ENCODE peak calls at places on chromosomes 2 and 18, in ten cellular contexts. One of them, this sample, is unnamed.

GRCh38 chr2:58047373-58047674 is 718 bp downstream of the VRK2 start:
- DNase-seq in colonic mucosa: no peak
- DNase-seq in HepG2: no peak
- DNase-seq in heart left ventricle: no peak
- DNase-seq in left lung: no peak
- DNase-seq in mesendoderm: no peak
- DNase-seq in A549: no peak
- DNase-seq in upper lobe of right lung: no peak
- DNase-seq in hepatocyte: no peak
- DNase-seq in ascending aorta: no peak
- DNase-seq in this sample: no peak

GRCh38 chr2:215137741-215138340 is 585 bp downstream of the ABCA12 start:
- DNase-seq in hepatocyte: no peak
- DNase-seq in A549: no peak
- DNase-seq in HepG2: no peak
- DNase-seq in ascending aorta: no peak
- DNase-seq in left lung: no peak
- DNase-seq in mesendoderm: no peak
- DNase-seq in upper lobe of right lung: no peak
- DNase-seq in heart left ventricle: no peak
- DNase-seq in colonic mucosa: no peak
- DNase-seq in this sample: no peak

GRCh38 chr2:222431859-222432258 is 7.5 kb downstream of the SGPP2 start:
- DNase-seq in HepG2: no peak
- DNase-seq in left lung: no peak
- DNase-seq in upper lobe of right lung: no peak
- DNase-seq in heart left ventricle: no peak
- DNase-seq in colonic mucosa: peak
- DNase-seq in A549: no peak
- DNase-seq in hepatocyte: no peak
- DNase-seq in mesendoderm: no peak
- DNase-seq in ascending aorta: no peak
- DNase-seq in this sample: no peak

GRCh38 chr2:72713857-72714256 is 112.0 kb downstream of the EXOC6B start:
- DNase-seq in left lung: no peak
- DNase-seq in ascending aorta: no peak
- DNase-seq in A549: peak
- DNase-seq in mesendoderm: peak
- DNase-seq in upper lobe of right lung: no peak
- DNase-seq in hepatocyte: no peak
- DNase-seq in colonic mucosa: no peak
- DNase-seq in heart left ventricle: no peak
- DNase-seq in HepG2: peak
- DNase-seq in this sample: no peak

GRCh38 chr2:56739421-56739820 is 555.6 kb downstream of the CCDC85A start:
- DNase-seq in HepG2: no peak
- DNase-seq in A549: no peak
- DNase-seq in left lung: no peak
- DNase-seq in heart left ventricle: no peak
- DNase-seq in hepatocyte: no peak
- DNase-seq in upper lobe of right lung: no peak
- DNase-seq in ascending aorta: no peak
- DNase-seq in colonic mucosa: no peak
- DNase-seq in mesendoderm: no peak
- DNase-seq in this sample: no peak

GRCh38 chr2:46989491-46990230 is 74.1 kb upstream of the MCFD2 start:
- DNase-seq in colonic mucosa: no peak
- DNase-seq in left lung: peak
- DNase-seq in HepG2: no peak
- DNase-seq in heart left ventricle: no peak
- DNase-seq in hepatocyte: no peak
- DNase-seq in mesendoderm: no peak
- DNase-seq in A549: no peak
- DNase-seq in ascending aorta: no peak
- DNase-seq in upper lobe of right lung: no peak
- DNase-seq in this sample: no peak

GRCh38 chr2:166127217-166128155 is at the start of gene SCN1A:
- DNase-seq in A549: peak
- DNase-seq in mesendoderm: peak
- DNase-seq in ascending aorta: no peak
- DNase-seq in colonic mucosa: no peak
- DNase-seq in HepG2: peak
- DNase-seq in heart left ventricle: no peak
- DNase-seq in upper lobe of right lung: no peak
- DNase-seq in hepatocyte: peak
- DNase-seq in left lung: no peak
- DNase-seq in this sample: no peak

GRCh38 chr2:40243581-40243980 is 208.3 kb downstream of the SLC8A1 start:
- DNase-seq in colonic mucosa: no peak
- DNase-seq in hepatocyte: no peak
- DNase-seq in ascending aorta: no peak
- DNase-seq in A549: no peak
- DNase-seq in left lung: no peak
- DNase-seq in mesendoderm: no peak
- DNase-seq in heart left ventricle: no peak
- DNase-seq in HepG2: no peak
- DNase-seq in upper lobe of right lung: no peak
- DNase-seq in this sample: no peak

GRCh38 chr18:50187659-50188058 is 7.3 kb downstream of the MYO5B start:
- DNase-seq in ascending aorta: no peak
- DNase-seq in mesendoderm: no peak
- DNase-seq in upper lobe of right lung: no peak
- DNase-seq in colonic mucosa: no peak
- DNase-seq in HepG2: no peak
- DNase-seq in hepatocyte: no peak
- DNase-seq in A549: no peak
- DNase-seq in heart left ventricle: no peak
- DNase-seq in left lung: no peak
- DNase-seq in this sample: no peak

DNA sequence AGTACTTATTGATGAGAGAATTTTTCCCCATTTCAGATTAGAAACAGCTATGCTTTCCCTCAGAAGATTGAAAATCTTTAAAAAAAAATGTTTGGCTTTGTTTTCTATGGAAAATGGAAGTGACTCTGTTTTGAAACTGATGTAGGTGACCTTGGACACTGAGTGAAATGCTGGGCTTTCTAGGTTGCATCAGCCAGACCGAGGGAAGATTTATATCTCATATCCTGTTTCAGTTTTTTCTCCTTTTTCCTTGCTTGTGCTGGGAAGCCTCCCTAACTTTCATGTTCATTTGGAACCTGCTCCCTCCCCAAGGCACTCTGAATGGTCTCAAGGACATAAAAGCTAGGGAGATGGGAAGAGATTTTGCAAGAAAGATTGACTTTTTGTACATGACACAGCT is 249.9 kb downstream of the TPGS2 start:
- DNase-seq in hepatocyte: no peak
- DNase-seq in heart left ventricle: no peak
- DNase-seq in A549: no peak
- DNase-seq in HepG2: no peak
- DNase-seq in ascending aorta: no peak
- DNase-seq in colonic mucosa: no peak
- DNase-seq in upper lobe of right lung: no peak
- DNase-seq in mesendoderm: no peak
- DNase-seq in left lung: no peak
- DNase-seq in this sample: no peak
- H3K27ac ChIP-seq in hepatocyte: no peak
- H3K27ac ChIP-seq in heart left ventricle: no peak
- H3K27ac ChIP-seq in A549: no peak
- H3K27ac ChIP-seq in HepG2: no peak
- H3K27ac ChIP-seq in ascending aorta: peak
- H3K27ac ChIP-seq in colonic mucosa: no peak
- H3K27ac ChIP-seq in upper lobe of right lung: no peak
- H3K27ac ChIP-seq in mesendoderm: no peak
- H3K27ac ChIP-seq in left lung: no peak
- H3K27ac ChIP-seq in this sample: no peak

GRCh38 chr2:44531289-44531688 is 169.5 kb downstream of the CAMKMT start:
- DNase-seq in upper lobe of right lung: no peak
- DNase-seq in HepG2: no peak
- DNase-seq in heart left ventricle: no peak
- DNase-seq in left lung: no peak
- DNase-seq in mesendoderm: no peak
- DNase-seq in colonic mucosa: no peak
- DNase-seq in hepatocyte: no peak
- DNase-seq in A549: no peak
- DNase-seq in ascending aorta: no peak
- DNase-seq in this sample: no peak

GRCh38 chr2:44532031-44532430 is 170.3 kb downstream of the CAMKMT start:
- DNase-seq in mesendoderm: no peak
- DNase-seq in heart left ventricle: no peak
- DNase-seq in colonic mucosa: no peak
- DNase-seq in A549: no peak
- DNase-seq in ascending aorta: no peak
- DNase-seq in HepG2: no peak
- DNase-seq in left lung: no peak
- DNase-seq in hepatocyte: no peak
- DNase-seq in upper lobe of right lung: no peak
- DNase-seq in this sample: no peak

GRCh38 chr2:44526352-44526751 is 164.6 kb downstream of the CAMKMT start:
- DNase-seq in heart left ventricle: no peak
- DNase-seq in ascending aorta: no peak
- DNase-seq in hepatocyte: no peak
- DNase-seq in left lung: no peak
- DNase-seq in colonic mucosa: no peak
- DNase-seq in mesendoderm: no peak
- DNase-seq in A549: no peak
- DNase-seq in upper lobe of right lung: no peak
- DNase-seq in HepG2: no peak
- DNase-seq in this sample: no peak

GRCh38 chr2:44529448-44529847 is 167.7 kb downstream of the CAMKMT start:
- DNase-seq in hepatocyte: no peak
- DNase-seq in upper lobe of right lung: no peak
- DNase-seq in left lung: no peak
- DNase-seq in ascending aorta: no peak
- DNase-seq in heart left ventricle: no peak
- DNase-seq in mesendoderm: no peak
- DNase-seq in A549: no peak
- DNase-seq in colonic mucosa: no peak
- DNase-seq in HepG2: no peak
- DNase-seq in this sample: no peak

GRCh38 chr2:44528595-44528994 is 166.8 kb downstream of the CAMKMT start:
- DNase-seq in left lung: no peak
- DNase-seq in hepatocyte: no peak
- DNase-seq in ascending aorta: no peak
- DNase-seq in upper lobe of right lung: no peak
- DNase-seq in colonic mucosa: no peak
- DNase-seq in mesendoderm: no peak
- DNase-seq in A549: no peak
- DNase-seq in HepG2: no peak
- DNase-seq in heart left ventricle: no peak
- DNase-seq in this sample: no peak
- H3K27ac ChIP-seq in left lung: no peak
- H3K27ac ChIP-seq in hepatocyte: no peak
- H3K27ac ChIP-seq in ascending aorta: no peak
- H3K27ac ChIP-seq in upper lobe of right lung: no peak
- H3K27ac ChIP-seq in colonic mucosa: no peak
- H3K27ac ChIP-seq in mesendoderm: no peak
- H3K27ac ChIP-seq in A549: no peak
- H3K27ac ChIP-seq in HepG2: no peak
- H3K27ac ChIP-seq in heart left ventricle: no peak
- H3K27ac ChIP-seq in this sample: no peak

DNA sequence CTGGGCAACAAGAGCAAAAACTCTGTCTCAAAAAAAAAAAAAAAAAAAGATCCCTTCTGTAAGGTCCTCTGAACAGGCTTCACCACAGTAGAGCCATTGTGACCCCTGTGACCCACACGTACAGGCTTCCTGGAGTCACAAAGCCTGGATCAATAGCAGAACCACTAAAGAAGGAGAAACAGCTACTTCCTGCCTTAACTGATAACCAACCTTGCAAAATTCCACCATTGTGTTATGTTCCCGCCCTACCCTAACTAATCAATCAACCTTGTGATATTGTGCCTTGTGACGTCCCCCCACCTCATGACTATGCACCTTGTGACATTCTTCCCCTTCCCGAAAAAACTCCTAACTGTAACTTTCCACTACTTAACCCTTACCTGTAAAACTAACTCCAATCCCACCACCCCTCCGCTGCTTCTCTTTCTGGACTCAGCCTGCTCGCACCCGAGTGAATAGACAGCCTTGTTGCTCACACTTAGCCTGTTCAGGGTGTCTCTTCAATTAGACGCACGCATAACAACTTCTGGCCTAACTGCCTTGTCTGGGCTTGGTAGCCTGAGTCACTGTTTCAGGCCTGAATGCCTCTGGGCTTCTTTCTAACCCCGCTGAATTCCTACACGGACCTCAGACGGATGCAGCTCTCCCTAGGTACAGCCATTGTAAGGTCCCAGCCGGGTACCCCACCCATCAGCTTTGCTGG is 13.9 kb downstream of the SCYGR8 start:
- DNase-seq in heart left ventricle: no peak
- DNase-seq in A549: no peak
- DNase-seq in hepatocyte: no peak
- DNase-seq in mesendoderm: peak
- DNase-seq in upper lobe of right lung: no peak
- DNase-seq in left lung: no peak
- DNase-seq in ascending aorta: no peak
- DNase-seq in HepG2: peak
- DNase-seq in colonic mucosa: no peak
- DNase-seq in this sample: no peak
- H3K27ac ChIP-seq in heart left ventricle: no peak
- H3K27ac ChIP-seq in A549: peak
- H3K27ac ChIP-seq in hepatocyte: peak
- H3K27ac ChIP-seq in mesendoderm: no peak
- H3K27ac ChIP-seq in upper lobe of right lung: no peak
- H3K27ac ChIP-seq in left lung: no peak
- H3K27ac ChIP-seq in ascending aorta: no peak
- H3K27ac ChIP-seq in HepG2: peak
- H3K27ac ChIP-seq in colonic mucosa: no peak
- H3K27ac ChIP-seq in this sample: no peak

GRCh38 chr2:98514879-98515570 is 70.4 kb downstream of the INPP4A start:
- DNase-seq in left lung: no peak
- DNase-seq in heart left ventricle: no peak
- DNase-seq in ascending aorta: no peak
- DNase-seq in HepG2: no peak
- DNase-seq in colonic mucosa: no peak
- DNase-seq in A549: peak
- DNase-seq in upper lobe of right lung: no peak
- DNase-seq in hepatocyte: no peak
- DNase-seq in mesendoderm: peak
- DNase-seq in this sample: no peak

GRCh38 chr2:98514096-98514639 is 69.5 kb downstream of the INPP4A start:
- DNase-seq in mesendoderm: peak
- DNase-seq in ascending aorta: no peak
- DNase-seq in upper lobe of right lung: no peak
- DNase-seq in left lung: no peak
- DNase-seq in HepG2: no peak
- DNase-seq in A549: no peak
- DNase-seq in colonic mucosa: no peak
- DNase-seq in heart left ventricle: no peak
- DNase-seq in hepatocyte: no peak
- DNase-seq in this sample: no peak

GRCh38 chr2:98517636-98518035 is 73.0 kb downstream of the INPP4A start:
- DNase-seq in left lung: no peak
- DNase-seq in A549: no peak
- DNase-seq in colonic mucosa: no peak
- DNase-seq in HepG2: no peak
- DNase-seq in hepatocyte: no peak
- DNase-seq in mesendoderm: no peak
- DNase-seq in heart left ventricle: no peak
- DNase-seq in ascending aorta: no peak
- DNase-seq in upper lobe of right lung: no peak
- DNase-seq in this sample: no peak

GRCh38 chr2:98518106-98518505 is 73.4 kb downstream of the INPP4A start:
- DNase-seq in mesendoderm: peak
- DNase-seq in heart left ventricle: no peak
- DNase-seq in HepG2: peak
- DNase-seq in hepatocyte: no peak
- DNase-seq in ascending aorta: no peak
- DNase-seq in upper lobe of right lung: no peak
- DNase-seq in colonic mucosa: peak
- DNase-seq in A549: peak
- DNase-seq in left lung: no peak
- DNase-seq in this sample: no peak

GRCh38 chr2:98515571-98515927 is 70.9 kb downstream of the INPP4A start:
- DNase-seq in colonic mucosa: no peak
- DNase-seq in ascending aorta: no peak
- DNase-seq in A549: no peak
- DNase-seq in upper lobe of right lung: no peak
- DNase-seq in HepG2: no peak
- DNase-seq in left lung: no peak
- DNase-seq in heart left ventricle: no peak
- DNase-seq in hepatocyte: no peak
- DNase-seq in mesendoderm: peak
- DNase-seq in this sample: no peak
- H3K27ac ChIP-seq in colonic mucosa: no peak
- H3K27ac ChIP-seq in ascending aorta: no peak
- H3K27ac ChIP-seq in A549: peak
- H3K27ac ChIP-seq in upper lobe of right lung: no peak
- H3K27ac ChIP-seq in HepG2: no peak
- H3K27ac ChIP-seq in left lung: no peak
- H3K27ac ChIP-seq in heart left ventricle: no peak
- H3K27ac ChIP-seq in hepatocyte: no peak
- H3K27ac ChIP-seq in mesendoderm: no peak
- H3K27ac ChIP-seq in this sample: no peak

This sample was measured in pancreas.